ENCODE peak calls at places on chromosomes 6 and 20, in four cellular contexts. N is Panc1, H is GM23248, O is body of pancreas. P is an unnamed sample. For H3K9me3 and H3K4me1, the result is how much of the 10 kb centered on the place peaks cover.

GRCh38 chr6:31737315-31738047 is 1.2 kb upstream of the CLIC1 start:
- DNase-seq in H (no peak), N (no peak), O (peak), P (peak)

GRCh38 chr6:162226810-162227209 is 500.8 kb downstream of the PRKN start:
- DNase-seq in H (no peak), N (no peak), O (no peak), P (no peak)

GRCh38 chr20:49570161-49570827 is 2.4 kb upstream of the PTGIS start:
- DNase-seq in H (no peak), O (no peak), N (no peak), P (no peak)

GRCh38 chr6:149389509-149390297 is 10.4 kb upstream of the SUMO4 start:
- DNase-seq in O (no peak), N (no peak), H (peak), P (no peak)

GRCh38 chr6:44246663-44247337 is at the start of gene HSP90AB1:
- DNase-seq in N (peak), H (peak), O (peak), P (peak)

GRCh38 chr6:693737-694038 is 749 bp upstream of the EXOC2 start:
- DNase-seq in N (no peak), O (no peak), H (no peak), P (no peak)

GRCh38 chr20:10919549-10920140 is 245.8 kb upstream of the JAG1 start:
- DNase-seq in O (no peak), N (no peak), H (peak), P (no peak)

GRCh38 chr20:47576516-47577033 is 74.9 kb downstream of the NCOA3 start:
- DNase-seq in H (peak), O (peak), N (no peak), P (peak)

GRCh38 chr6:11975353-11975977 is 36.6 kb upstream of the HIVEP1 start:
- DNase-seq in H (no peak), O (peak), N (no peak), P (peak)

GRCh38 chr20:31827059-31827458 is 7.9 kb downstream of the MYLK2 start:
- DNase-seq in H (no peak), O (no peak), N (no peak), P (no peak)

GRCh38 chr6:31814677-31815024 is 432 bp downstream of the HSPA1L start:
- DNase-seq in N (peak), H (peak), O (peak), P (no peak)

GRCh38 chr6:82179415-82179814 is 68.1 kb downstream of the IBTK start:
- DNase-seq in H (peak), O (no peak), N (no peak), P (no peak)

GRCh38 chr6:8958894-8959511 is 523.7 kb upstream of the SLC35B3 start:
- DNase-seq in O (no peak), H (peak), N (no peak), P (no peak)

GRCh38 chr6:2848851-2849250 is 7.2 kb upstream of the SERPINB1 start:
- DNase-seq in O (no peak), H (no peak), N (no peak), P (no peak)

GRCh38 chr6:156053626-156054025 is 598.0 kb upstream of the NOX3 start:
- DNase-seq in H (no peak), N (no peak), O (no peak), P (no peak)

GRCh38 chr20:62583424-62583920 is 58.8 kb upstream of the SLCO4A1 start:
- DNase-seq in N (no peak), O (no peak), H (peak), P (no peak)

GRCh38 chr6:3957321-3957720 is 108.1 kb downstream of the FAM50B start:
- DNase-seq in O (no peak), H (peak), N (no peak), P (no peak)

GRCh38 chr20:3935956-3936340 is 46.8 kb downstream of the PANK2 start:
- DNase-seq in N (no peak), O (no peak), H (no peak), P (no peak)

GRCh38 chr20:3935295-3935955 is 46.2 kb downstream of the PANK2 start:
- DNase-seq in H (peak), N (no peak), O (no peak), P (no peak)

GRCh38 chr20:3933126-3933684 is 44.0 kb downstream of the PANK2 start:
- DNase-seq in O (no peak), H (no peak), N (no peak), P (no peak)

GRCh38 chr20:3932277-3933073 is 43.3 kb downstream of the PANK2 start:
- DNase-seq in H (peak), O (no peak), N (no peak), P (no peak)

GRCh38 chr20:3934628-3935027 is 45.4 kb downstream of the PANK2 start:
- DNase-seq in H (peak), O (no peak), N (no peak), P (no peak)
- H3K27ac ChIP-seq in H (no peak), O (no peak), N (no peak), P (no peak)

GRCh38 chr20:59692139-59692538 is 87.8 kb downstream of the PHACTR3 start:
- DNase-seq in O (no peak), H (no peak), N (no peak), P (no peak)

GRCh38 chr20:59690976-59691375 is 86.6 kb downstream of the PHACTR3 start:
- DNase-seq in O (no peak), H (no peak), N (no peak), P (no peak)

GRCh38 chr20:59696476-59696875 is 92.1 kb downstream of the PHACTR3 start:
- DNase-seq in H (no peak), N (no peak), O (no peak), P (no peak)

GRCh38 chr20:59690101-59690500 is 85.8 kb downstream of the PHACTR3 start:
- DNase-seq in O (no peak), N (no peak), H (no peak), P (no peak)

DNA sequence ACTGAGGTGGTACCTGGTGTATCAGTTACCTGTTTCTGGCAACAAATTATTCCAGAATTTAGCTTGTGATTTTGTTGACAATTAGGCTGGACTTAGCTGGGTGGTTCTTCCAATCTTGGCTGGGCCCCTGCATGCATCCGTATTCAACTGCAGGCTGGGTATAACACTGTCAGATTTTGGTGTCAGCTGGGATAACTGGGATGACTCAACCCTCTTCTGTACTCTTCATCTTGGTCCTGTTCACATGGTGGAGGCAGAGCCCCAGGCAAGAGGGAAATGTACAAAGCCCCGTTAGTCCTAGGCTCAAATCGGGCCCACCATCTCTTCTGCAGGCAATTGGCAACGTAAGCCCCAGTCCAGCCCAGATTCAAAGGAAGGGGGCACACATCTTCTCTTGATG is 89.2 kb downstream of the PHACTR3 start:
- DNase-seq in O (no peak), H (no peak), N (no peak), P (no peak)
- H3K9me3 ChIP-seq in O (under half), H (under half), N (under half), P (under half)

GRCh38 chr6:168226095-168226781 is 93.3 kb downstream of the DACT2 start:
- DNase-seq in H (no peak), N (no peak), O (no peak), P (no peak)
- H3K4me1 ChIP-seq in H (under half), N (under half), O (under half), P (under half)

DNA sequence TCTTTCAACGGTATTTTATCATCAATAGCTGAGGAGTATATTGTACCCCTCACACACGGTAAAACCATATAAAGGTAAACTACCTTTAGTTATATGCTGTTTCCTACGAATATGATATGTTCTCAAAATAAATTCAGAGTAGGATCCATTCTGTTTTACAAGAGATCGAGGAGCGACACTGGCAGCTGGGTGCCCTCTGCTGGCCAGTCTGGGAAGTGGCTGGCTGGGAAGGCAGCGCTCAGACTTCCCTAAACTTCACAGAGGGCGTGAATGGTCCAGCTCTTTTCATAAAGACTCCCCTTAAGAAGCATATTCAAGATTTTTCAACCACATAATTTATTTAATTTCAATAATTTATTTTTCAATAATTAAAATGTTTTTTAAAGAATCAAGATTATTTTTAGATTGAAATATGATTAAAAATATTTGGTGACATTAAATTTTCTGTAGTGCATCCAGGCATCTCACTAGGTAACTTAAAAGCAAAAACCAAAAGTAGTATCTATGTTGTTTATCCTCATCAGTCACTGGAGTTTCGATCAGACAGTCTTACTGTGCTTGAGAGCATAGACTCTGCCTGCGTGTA is 187.5 kb upstream of the PDE10A start:
- DNase-seq in N (peak), O (peak), H (peak), P (peak)
- H3K27ac ChIP-seq in N (no peak), O (no peak), H (no peak), P (no peak)